ENCODE peak calls at places on chromosomes 7 and 10, in six cellular contexts. L is HepG2, P is WTC11, A is H1, R is K562, D is GM12878. W is an unnamed sample.

GRCh38 chr7:143408247-143408685 is 390 bp downstream of the EPHA1 start:
- DNase-seq in L (no peak), P (no peak), A (no peak), R (no peak), D (no peak), W (peak; percentile 47)

GRCh38 chr10:5448333-5449048 is 36.1 kb downstream of the NET1 start:
- DNase-seq in L (peak; percentile 69), P (no peak), A (no peak), R (no peak), D (no peak), W (no peak)

GRCh38 chr7:138837627-138838026 is 39.6 kb upstream of the ATP6V0A4 start:
- DNase-seq in L (no peak), P (no peak), A (no peak), R (no peak), D (no peak), W (no peak)

GRCh38 chr10:42952358-42952757 is 124.5 kb upstream of the RET start:
- DNase-seq in L (peak; percentile 13), P (peak; percentile 87), A (peak; percentile 89), R (no peak), D (no peak), W (peak; percentile 88)

GRCh38 chr10:79445217-79445707 is at the start of gene ZCCHC24:
- DNase-seq in L (no peak), P (peak; percentile 65), A (no peak), R (no peak), D (no peak), W (peak; percentile 69)

GRCh38 chr10:127850944-127851343 is 41.8 kb downstream of the CLRN3 start:
- DNase-seq in L (no peak), P (no peak), A (no peak), R (no peak), D (no peak), W (no peak)

GRCh38 chr10:126059101-126059826 is 162.9 kb downstream of the FANK1 start:
- DNase-seq in L (no peak), P (no peak), A (no peak), R (no peak), D (no peak), W (no peak)

GRCh38 chr7:142420554-142421362 is 162.9 kb upstream of the PRSS58 start:
- DNase-seq in L (peak; percentile 3), P (peak; percentile 45), A (no peak), R (no peak), D (no peak), W (peak; percentile 50)

GRCh38 chr10:44647877-44648542 is 263.1 kb upstream of the CXCL12 start:
- DNase-seq in L (no peak), P (no peak), A (no peak), R (no peak), D (peak; percentile 27), W (no peak)

GRCh38 chr7:5694221-5694754 is 87.2 kb downstream of the RNF216 start:
- DNase-seq in L (no peak), P (no peak), A (no peak), R (no peak), D (no peak), W (no peak)

GRCh38 chr10:6399241-6399701 is 180.8 kb downstream of the PRKCQ start:
- DNase-seq in L (no peak), P (no peak), A (no peak), R (no peak), D (no peak), W (no peak)

GRCh38 chr7:90825779-90826178 is 229.7 kb downstream of the CDK14 start:
- DNase-seq in L (no peak), P (no peak), A (no peak), R (no peak), D (no peak), W (no peak)

GRCh38 chr10:62627985-62628384 is 176.5 kb upstream of the ADO start:
- DNase-seq in L (no peak), P (no peak), A (no peak), R (no peak), D (no peak), W (no peak)

GRCh38 chr7:41886906-41887311 is 184.0 kb upstream of the INHBA start:
- DNase-seq in L (no peak), P (no peak), A (no peak), R (no peak), D (no peak), W (peak; percentile 12)

GRCh38 chr7:41886257-41886905 is 183.5 kb upstream of the INHBA start:
- DNase-seq in L (no peak), P (no peak), A (no peak), R (no peak), D (no peak), W (no peak)

GRCh38 chr7:18471476-18472160 is 23.9 kb upstream of the HDAC9 start:
- DNase-seq in L (no peak), P (no peak), A (no peak), R (no peak), D (no peak), W (no peak)

GRCh38 chr10:100683004-100683403 is 62.4 kb upstream of the PAX2 start:
- DNase-seq in L (no peak), P (no peak), A (no peak), R (no peak), D (no peak), W (no peak)

GRCh38 chr7:36010656-36011587 is 142.1 kb upstream of the EEPD1 start:
- DNase-seq in L (no peak), P (no peak), A (no peak), R (no peak), D (no peak), W (no peak)

GRCh38 chr10:28429573-28430216 is 103.2 kb upstream of the WAC start:
- DNase-seq in L (peak; percentile 59), P (no peak), A (peak; percentile 33), R (peak; percentile 12), D (no peak), W (peak; percentile 26)

GRCh38 chr10:43978091-43978490 is 329.4 kb upstream of the ZNF32 start:
- DNase-seq in L (no peak), P (no peak), A (no peak), R (no peak), D (no peak), W (no peak)

GRCh38 chr10:62430881-62431280 is 56.7 kb downstream of the ZNF365 start:
- DNase-seq in L (no peak), P (no peak), A (no peak), R (no peak), D (no peak), W (no peak)

GRCh38 chr7:111164442-111164841 is 73.5 kb downstream of the LRRN3 start:
- DNase-seq in L (no peak), P (no peak), A (no peak), R (no peak), D (no peak), W (no peak)

GRCh38 chr7:129843982-129844840 is 108.5 kb downstream of the UBE2H start:
- DNase-seq in L (no peak), P (no peak), A (no peak), R (peak; percentile 46), D (no peak), W (peak; percentile 40)

GRCh38 chr7:83791737-83792136 is 142.8 kb upstream of the SEMA3E start:
- DNase-seq in L (no peak), P (no peak), A (no peak), R (no peak), D (no peak), W (peak; percentile 37)

GRCh38 chr10:23370106-23370505 is 25.5 kb upstream of the C10orf67 start:
- DNase-seq in L (no peak), P (no peak), A (no peak), R (no peak), D (no peak), W (no peak)

GRCh38 chr7:157409753-157410727 is 73.2 kb downstream of the DNAJB6 start:
- DNase-seq in L (no peak), P (no peak), A (no peak), R (no peak), D (no peak), W (no peak)

GRCh38 chr7:157406971-157407370 is 70.2 kb downstream of the DNAJB6 start:
- DNase-seq in L (no peak), P (no peak), A (no peak), R (no peak), D (no peak), W (no peak)

GRCh38 chr7:157409149-157409752 is 72.4 kb downstream of the DNAJB6 start:
- DNase-seq in L (no peak), P (no peak), A (no peak), R (no peak), D (no peak), W (no peak)

GRCh38 chr7:157407512-157408257 is 70.9 kb downstream of the DNAJB6 start:
- DNase-seq in L (no peak), P (no peak), A (no peak), R (no peak), D (no peak), W (no peak)

GRCh38 chr7:157408258-157409101 is 71.7 kb downstream of the DNAJB6 start:
- DNase-seq in L (no peak), P (no peak), A (no peak), R (no peak), D (no peak), W (no peak)
- TF ChIP-seq CREB1 in L (no peak), P (no peak), A (no peak), R (no peak), D (no peak), W (no peak)

GRCh38 chr10:117790621-117791020 is 248.1 kb downstream of the EMX2 start:
- DNase-seq in L (no peak), P (no peak), A (no peak), R (no peak), D (no peak), W (no peak)
- TF ChIP-seq CTCF in L (no peak), P (no peak), A (no peak), R (no peak), D (no peak), W (no peak)

GRCh38 chr7:105940111-105940510 is 23.0 kb upstream of the CDHR3 start:
- DNase-seq in L (peak; percentile 81), P (no peak), A (no peak), R (no peak), D (no peak), W (no peak)
- TF ChIP-seq CREB1 in L (no peak), P (no peak), A (no peak), R (no peak), D (no peak), W (no peak)

GRCh38 chr7:15920953-15921352 is 234.5 kb upstream of the MEOX2 start:
- DNase-seq in L (no peak), P (no peak), A (no peak), R (no peak), D (no peak), W (no peak)

GRCh38 chr7:15925608-15926007 is 239.1 kb upstream of the MEOX2 start:
- DNase-seq in L (no peak), P (no peak), A (no peak), R (no peak), D (no peak), W (no peak)

GRCh38 chr7:15922002-15922401 is 235.5 kb upstream of the MEOX2 start:
- DNase-seq in L (no peak), P (no peak), A (no peak), R (no peak), D (no peak), W (no peak)

GRCh38 chr7:15924910-15925309 is 238.4 kb upstream of the MEOX2 start:
- DNase-seq in L (no peak), P (no peak), A (no peak), R (no peak), D (no peak), W (no peak)

DNA sequence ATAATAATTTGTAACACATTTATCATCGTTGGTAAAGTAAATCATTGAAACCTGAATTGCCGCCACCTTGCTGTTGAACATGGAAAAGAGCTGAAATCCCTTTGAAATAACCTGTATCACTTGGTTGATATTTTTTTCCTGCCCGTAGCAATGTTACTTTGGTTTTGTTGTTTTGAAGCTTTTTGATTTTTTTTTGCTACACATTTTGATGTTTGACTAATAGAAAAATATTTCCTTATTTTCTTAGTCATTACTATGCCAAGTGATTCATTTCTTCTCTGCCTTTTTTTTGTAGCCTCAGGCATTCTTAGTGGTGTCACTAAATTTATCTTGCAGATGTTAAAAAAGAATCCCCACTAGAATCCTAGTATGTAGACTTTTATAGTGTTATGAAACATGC is 235.1 kb upstream of the MEOX2 start:
- DNase-seq in L (no peak), P (no peak), A (no peak), R (no peak), D (no peak), W (no peak)
- TF ChIP-seq CTCF in L (no peak), P (no peak), A (no peak), R (no peak), D (no peak), W (no peak)

W was measured in GM23338.